ENCODE peak calls at places on chromosomes 7 and 10, in eight cellular contexts. M, K, A, J, G, N, P and C are unnamed samples.

GRCh38 chr7:95596183-95597135 is at the start of gene PDK4:
- DNase-seq in P (no peak), J (peak; percentile 97), A (peak; percentile 96), N (no peak), K (peak; percentile 96), M (peak; percentile 20), G (peak; percentile 97), C (peak; percentile 96)

GRCh38 chr10:71073451-71074175 is 138.8 kb upstream of the UNC5B start:
- DNase-seq in G (no peak), A (no peak), N (no peak), K (peak; percentile 53), P (no peak), J (no peak), M (no peak), C (no peak)

GRCh38 chr7:47265621-47266020 is 316.3 kb downstream of the TNS3 start:
- DNase-seq in K (peak; percentile 20), P (no peak), M (no peak), G (peak; percentile 57), J (no peak), N (no peak), A (no peak), C (no peak)

GRCh38 chr7:70693300-70693689 is 438.6 kb upstream of the GALNT17 start:
- DNase-seq in G (no peak), A (no peak), J (peak; percentile 48), M (no peak), K (peak; percentile 69), P (no peak), N (no peak), C (no peak)

GRCh38 chr7:115679976-115680375 is 350.6 kb downstream of the TFEC start:
- DNase-seq in M (no peak), A (no peak), G (no peak), J (no peak), P (no peak), K (no peak), N (no peak), C (peak; percentile 10)

GRCh38 chr7:1858435-1859265 is 188.6 kb downstream of the ELFN1 start:
- DNase-seq in P (no peak), K (peak; percentile 53), J (peak; percentile 20), A (peak; percentile 39), M (no peak), N (no peak), G (no peak), C (no peak)

GRCh38 chr7:92245487-92246362 is at the start of the genes ANKIB1 and KRIT1:
- DNase-seq in M (peak; percentile 21), N (no peak), K (peak; percentile 95), J (peak; percentile 89), P (peak; percentile 87), G (peak; percentile 95), A (peak; percentile 92), C (peak; percentile 90)

GRCh38 chr7:106064836-106065559 is 47.1 kb downstream of the SYPL1 start:
- DNase-seq in A (peak; percentile 61), J (peak; percentile 90), G (peak; percentile 91), N (peak; percentile 97), M (no peak), P (no peak), K (peak; percentile 71), C (peak; percentile 79)

GRCh38 chr10:24465124-24465874 is 256.4 kb downstream of the KIAA1217 start:
- DNase-seq in G (no peak), K (no peak), P (no peak), J (no peak), M (no peak), A (no peak), N (no peak), C (peak; percentile 39)

GRCh38 chr7:102106625-102107024 is 180.0 kb upstream of the SH2B2 start:
- DNase-seq in A (no peak), M (no peak), P (no peak), J (no peak), G (peak; percentile 35), K (peak; percentile 18), N (peak; percentile 67), C (no peak)

GRCh38 chr7:80224416-80224815 is 89.8 kb downstream of the GNAI1 start:
- DNase-seq in A (no peak), K (no peak), G (no peak), N (no peak), J (no peak), M (no peak), P (no peak), C (no peak)

GRCh38 chr10:103921750-103922195 is 3.8 kb upstream of the STN1 start:
- DNase-seq in G (no peak), A (no peak), K (no peak), M (no peak), P (no peak), N (no peak), J (no peak), C (peak; percentile 40)

GRCh38 chr10:120423350-120424197 is 33.5 kb upstream of the PLPP4 start:
- DNase-seq in J (no peak), A (peak; percentile 49), K (peak; percentile 65), M (no peak), N (no peak), P (no peak), G (no peak), C (peak; percentile 38)

GRCh38 chr7:38813797-38814196 is 95.2 kb downstream of the VPS41 start:
- DNase-seq in M (no peak), K (no peak), A (no peak), P (no peak), N (no peak), J (no peak), G (no peak), C (no peak)

GRCh38 chr10:112985701-112986510 is 35.9 kb downstream of the TCF7L2 start:
- DNase-seq in K (no peak), J (no peak), M (no peak), A (no peak), G (no peak), N (no peak), P (no peak), C (no peak)

GRCh38 chr10:98994030-98994429 is 241.6 kb downstream of the HPSE2 start:
- DNase-seq in K (no peak), J (no peak), M (no peak), G (no peak), N (no peak), A (no peak), P (no peak), C (no peak)

GRCh38 chr7:139895141-139895829 is 66.2 kb downstream of the TBXAS1 start:
- DNase-seq in A (no peak), G (no peak), N (peak; percentile 93), P (no peak), K (no peak), J (no peak), M (no peak), C (no peak)

GRCh38 chr7:39607865-39608264 is 15.5 kb upstream of the RALA start:
- DNase-seq in G (no peak), M (no peak), P (no peak), N (no peak), K (no peak), J (no peak), A (no peak), C (no peak)

GRCh38 chr7:48175019-48175418 is 3.8 kb downstream of the ABCA13 start:
- DNase-seq in A (no peak), J (no peak), K (no peak), N (no peak), G (no peak), M (no peak), P (no peak), C (no peak)

GRCh38 chr10:13322615-13323148 is 22.8 kb upstream of the PHYH start:
- DNase-seq in G (no peak), N (no peak), P (no peak), A (no peak), M (no peak), K (no peak), J (no peak), C (no peak)
- H3K4me3 ChIP-seq in G (no peak overlapping the region), N (no peak overlapping the region), P (no peak overlapping the region), A (no peak overlapping the region), M (no peak overlapping the region), K (no peak overlapping the region), J (no peak overlapping the region), C (no peak overlapping the region)

DNA sequence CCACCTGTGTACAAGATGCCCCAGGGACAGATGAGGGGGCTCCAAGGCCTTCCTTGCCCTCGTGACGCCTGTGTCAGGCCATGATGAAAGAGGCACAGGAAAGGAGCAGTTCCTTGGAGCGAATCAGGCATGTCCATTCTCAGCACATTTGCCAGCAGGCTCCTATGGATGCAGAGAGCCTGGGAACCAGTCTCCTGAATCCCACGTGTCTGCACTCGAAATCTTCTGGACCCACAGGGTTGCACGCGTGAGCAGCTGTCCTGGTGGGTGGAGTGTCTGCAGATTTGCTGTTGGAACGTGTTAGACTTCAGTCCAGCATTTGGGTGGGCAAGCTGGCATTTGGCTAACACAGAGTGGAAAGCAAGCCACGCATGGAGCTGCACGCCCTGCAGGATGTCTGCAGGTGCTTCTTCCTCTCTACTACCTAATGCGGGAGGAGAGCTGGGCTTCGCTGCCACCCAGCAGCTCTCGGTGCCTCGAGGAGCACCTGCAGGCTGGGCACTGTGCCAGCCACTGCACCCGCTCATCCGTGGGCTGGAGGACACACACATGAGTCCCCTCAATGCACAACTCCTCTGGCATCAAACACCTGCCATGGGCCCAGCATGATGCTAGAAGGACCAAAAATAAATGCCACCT is 140.7 kb downstream of the PAXIP1 start:
- DNase-seq in J (no peak), M (no peak), K (no peak), P (no peak), N (no peak), A (no peak), G (peak; percentile 34), C (no peak)
- H3K9me3 ChIP-seq in J (no peaks in the 10 kb centered on the region), M (no peaks in the 10 kb centered on the region), K (no peaks in the 10 kb centered on the region), P (no peaks in the 10 kb centered on the region), N (no peaks in the 10 kb centered on the region), A (no peaks in the 10 kb centered on the region), G (no peaks in the 10 kb centered on the region), C (no peaks in the 10 kb centered on the region)

DNA sequence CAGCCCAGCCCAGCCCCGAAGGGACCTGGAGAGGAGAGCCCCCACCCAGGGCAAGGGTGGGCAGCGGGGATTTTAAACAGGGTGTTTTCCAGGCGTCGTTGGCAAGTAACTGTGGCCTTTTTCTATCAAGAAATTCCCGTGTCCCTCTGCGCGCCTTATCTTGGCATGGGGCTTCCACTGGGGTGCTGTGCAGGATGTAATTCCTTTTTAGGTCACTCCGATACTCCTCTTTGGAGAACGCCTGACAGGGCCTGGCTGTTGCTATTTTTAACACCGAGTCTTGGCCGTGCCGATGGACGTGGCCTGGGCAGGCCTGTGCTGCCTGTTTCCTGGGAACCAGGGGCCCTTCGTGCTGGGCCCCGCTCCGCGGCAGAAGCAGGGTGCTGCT is 93.8 kb downstream of the INPP5A start:
- DNase-seq in M (no peak), K (peak; percentile 64), G (peak; percentile 83), N (no peak), P (no peak), A (peak; percentile 54), J (peak; percentile 92), C (peak; percentile 45)
- H3K4me1 ChIP-seq in M (peaks cover 18% of the 10 kb centered on the region), K (peaks cover 56% of the 10 kb centered on the region), G (peaks cover 70% of the 10 kb centered on the region), N (peaks cover 80% of the 10 kb centered on the region), P (no peaks in the 10 kb centered on the region), A (peaks cover 62% of the 10 kb centered on the region), J (peaks cover 88% of the 10 kb centered on the region), C (peaks cover 55% of the 10 kb centered on the region)

DNA sequence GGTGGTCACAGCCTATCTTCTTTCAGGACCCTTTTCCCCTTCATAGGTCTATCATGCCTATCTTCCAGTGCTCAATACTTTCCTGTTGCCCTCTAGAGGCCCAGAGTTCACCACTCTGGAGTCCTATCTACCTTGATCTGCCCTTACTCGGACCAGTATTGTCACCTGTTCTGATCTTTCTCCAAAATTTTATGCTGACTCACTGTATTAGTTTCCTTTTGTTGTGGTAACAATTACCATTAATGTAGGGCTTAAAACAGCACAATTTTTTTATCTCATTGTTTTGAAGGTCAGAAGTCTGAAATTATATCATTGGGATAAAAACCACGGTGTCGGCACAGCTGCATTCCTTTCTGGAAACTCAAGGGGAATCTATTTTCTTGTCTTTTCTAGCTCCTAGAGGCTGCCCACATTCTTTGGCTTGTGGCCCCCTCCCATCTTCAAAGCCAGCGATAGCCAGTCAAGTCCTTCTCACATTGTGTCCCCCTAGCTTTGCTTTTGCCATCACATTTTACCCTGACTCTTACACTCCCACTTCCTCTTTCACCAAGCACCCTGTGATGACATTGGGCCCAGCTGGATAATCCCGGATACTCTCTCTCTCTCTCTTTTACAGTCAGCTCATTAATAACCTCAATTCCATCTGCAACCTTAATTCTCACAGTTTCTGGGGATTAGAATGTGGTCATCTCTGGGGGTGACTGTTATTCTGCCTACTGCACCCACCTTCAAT is 54.6 kb downstream of the TFAM start:
- DNase-seq in A (no peak), N (no peak), M (no peak), G (no peak), J (no peak), P (no peak), K (no peak), C (no peak)
- H3K4me3 ChIP-seq in A (no peak overlapping the region), N (no peak overlapping the region), M (no peak overlapping the region), G (no peak overlapping the region), J (no peak overlapping the region), P (no peak overlapping the region), K (no peak overlapping the region), C (no peak overlapping the region)